ENCODE peak calls at places on chromosomes 6 and 20, in five cellular contexts. One of them, this sample, is unnamed.

GRCh38 chr6:86942761-86943526 is 5.6 kb downstream of the HTR1E start:
- DNase-seq in neural crest cell: no peak
- DNase-seq in astrocyte of the spinal cord: no peak
- DNase-seq in COLO829: no peak
- DNase-seq in ureter: no peak
- DNase-seq in this sample: no peak

GRCh38 chr20:61900376-61901293 is 165.0 kb downstream of the TAF4 start:
- DNase-seq in neural crest cell: no peak
- DNase-seq in ureter: no peak
- DNase-seq in COLO829: no peak
- DNase-seq in astrocyte of the spinal cord: no peak
- DNase-seq in this sample: no peak

GRCh38 chr20:33169176-33169794 is 1.3 kb downstream of the BPIFA2 start:
- DNase-seq in neural crest cell: peak
- DNase-seq in astrocyte of the spinal cord: no peak
- DNase-seq in COLO829: no peak
- DNase-seq in ureter: no peak
- DNase-seq in this sample: peak

GRCh38 chr6:33677689-33678088 is 33.8 kb downstream of the UQCC2 start:
- DNase-seq in neural crest cell: no peak
- DNase-seq in COLO829: no peak
- DNase-seq in astrocyte of the spinal cord: no peak
- DNase-seq in ureter: no peak
- DNase-seq in this sample: no peak

GRCh38 chr6:44397424-44398169 is 10.1 kb downstream of the CDC5L start:
- DNase-seq in neural crest cell: no peak
- DNase-seq in ureter: no peak
- DNase-seq in astrocyte of the spinal cord: no peak
- DNase-seq in COLO829: no peak
- DNase-seq in this sample: no peak

GRCh38 chr20:18717062-18717461 is 96.5 kb upstream of the SCP2D1 start:
- DNase-seq in neural crest cell: no peak
- DNase-seq in astrocyte of the spinal cord: no peak
- DNase-seq in ureter: no peak
- DNase-seq in COLO829: no peak
- DNase-seq in this sample: no peak

GRCh38 chr6:30006170-30007131 is 54.6 kb upstream of the POLR1H start:
- DNase-seq in ureter: peak
- DNase-seq in neural crest cell: no peak
- DNase-seq in COLO829: no peak
- DNase-seq in astrocyte of the spinal cord: no peak
- DNase-seq in this sample: no peak

GRCh38 chr6:126947070-126947469 is 171.4 kb upstream of the RSPO3 start:
- DNase-seq in astrocyte of the spinal cord: no peak
- DNase-seq in COLO829: no peak
- DNase-seq in ureter: no peak
- DNase-seq in neural crest cell: no peak
- DNase-seq in this sample: no peak

GRCh38 chr20:1265916-1266166 is 253 bp upstream of the SNPH start:
- DNase-seq in COLO829: no peak
- DNase-seq in ureter: no peak
- DNase-seq in neural crest cell: no peak
- DNase-seq in astrocyte of the spinal cord: no peak
- DNase-seq in this sample: no peak

GRCh38 chr6:6689413-6690143 is 101.1 kb downstream of the LY86 start:
- DNase-seq in neural crest cell: no peak
- DNase-seq in astrocyte of the spinal cord: no peak
- DNase-seq in COLO829: no peak
- DNase-seq in ureter: no peak
- DNase-seq in this sample: no peak

GRCh38 chr6:43855247-43855646 is 85.2 kb downstream of the VEGFA start:
- DNase-seq in astrocyte of the spinal cord: no peak
- DNase-seq in neural crest cell: no peak
- DNase-seq in ureter: no peak
- DNase-seq in COLO829: no peak
- DNase-seq in this sample: no peak

GRCh38 chr6:168333039-168333438 is 13.5 kb upstream of the DACT2 start:
- DNase-seq in astrocyte of the spinal cord: no peak
- DNase-seq in ureter: no peak
- DNase-seq in neural crest cell: no peak
- DNase-seq in COLO829: peak
- DNase-seq in this sample: no peak